ENCODE peak calls at places on chromosomes 7 and 10, in five cellular contexts. I is IMR-90, R is PC-3, X is SK-N-SH, F is GM23248. D is an unnamed sample.

GRCh38 chr10:89262331-89263020 is 10.9 kb upstream of the LIPA start:
- DNase-seq in I (peak; percentile 19), R (peak; percentile 96), X (no peak), F (peak; percentile 64), D (no peak)

GRCh38 chr10:56605043-56605442 is 244.0 kb upstream of the ZWINT start:
- DNase-seq in I (no peak), R (no peak), X (no peak), F (no peak), D (no peak)

GRCh38 chr10:117501460-117502035 is 41.0 kb upstream of the EMX2 start:
- DNase-seq in I (no peak), R (no peak), X (no peak), F (no peak), D (no peak)

GRCh38 chr7:73351447-73352167 is 23.6 kb downstream of the FKBP6 start:
- DNase-seq in I (no peak), R (no peak), X (no peak), F (no peak), D (no peak)

GRCh38 chr7:7176421-7177043 is 5.8 kb upstream of the C1GALT1 start:
- DNase-seq in I (peak; percentile 91), R (peak; percentile 84), X (no peak), F (peak; percentile 98), D (no peak)

GRCh38 chr10:20272575-20272974 is 456.3 kb downstream of the PLXDC2 start:
- DNase-seq in I (no peak), R (no peak), X (no peak), F (no peak), D (no peak)

GRCh38 chr10:93368210-93368609 is 113.9 kb downstream of the MYOF start:
- DNase-seq in I (no peak), R (no peak), X (no peak), F (no peak), D (no peak)

GRCh38 chr7:151444632-151445031 is 4.7 kb upstream of the CRYGN start:
- DNase-seq in I (no peak), R (no peak), X (no peak), F (no peak), D (no peak)

GRCh38 chr7:25642849-25643248 is 414.6 kb upstream of the NPVF start:
- DNase-seq in I (no peak), R (no peak), X (no peak), F (peak; percentile 3), D (no peak)

GRCh38 chr7:25256424-25256823 is 28.1 kb upstream of the NPVF start:
- DNase-seq in I (no peak), R (no peak), X (no peak), F (no peak), D (no peak)

GRCh38 chr10:12279281-12279680 is 70.1 kb upstream of the CAMK1D start:
- DNase-seq in I (peak; percentile 60), R (no peak), X (no peak), F (peak; percentile 12), D (no peak)

GRCh38 chr7:135956393-135956792 is 20.8 kb downstream of the MTPN start:
- DNase-seq in I (no peak), R (no peak), X (no peak), F (no peak), D (no peak)

GRCh38 chr10:32054087-32054486 is 2.1 kb downstream of the KIF5B start:
- DNase-seq in I (peak; percentile 87), R (peak; percentile 50), X (no peak), F (peak; percentile 75), D (peak; percentile 42)

GRCh38 chr10:17607603-17608332 is 9.4 kb downstream of the HACD1 start:
- DNase-seq in I (peak; percentile 68), R (peak; percentile 53), X (peak; percentile 60), F (peak; percentile 75), D (no peak)

GRCh38 chr10:60349426-60349825 is 40.2 kb downstream of the ANK3 start:
- DNase-seq in I (no peak), R (peak; percentile 33), X (no peak), F (peak; percentile 20), D (no peak)

GRCh38 chr7:140247564-140247963 is 70.8 kb upstream of the KDM7A start:
- DNase-seq in I (no peak), R (no peak), X (no peak), F (no peak), D (no peak)

GRCh38 chr7:45457591-45457990 is 116.6 kb upstream of the ADCY1 start:
- DNase-seq in I (no peak), R (no peak), X (peak; percentile 44), F (no peak), D (no peak)

GRCh38 chr7:138097064-138097741 is 20.9 kb downstream of the AKR1D1 start:
- DNase-seq in I (no peak), R (peak; percentile 49), X (peak; percentile 44), F (peak; percentile 26), D (peak; percentile 23)

GRCh38 chr10:107814865-107815487 is 650.5 kb upstream of the SORCS1 start:
- DNase-seq in I (peak; percentile 5), R (peak; percentile 78), X (peak; percentile 54), F (peak; percentile 82), D (peak; percentile 72)

GRCh38 chr7:129489491-129489890 is 12.8 kb upstream of the SMKR1 start:
- DNase-seq in I (peak; percentile 93), R (peak; percentile 15), X (no peak), F (peak; percentile 76), D (no peak)

GRCh38 chr7:150368884-150369739 is 490 bp downstream of the REPIN1 start:
- DNase-seq in I (peak; percentile 67), R (peak; percentile 52), X (peak; percentile 93), F (peak; percentile 64), D (peak; percentile 67)

GRCh38 chr10:14244147-14244546 is 86.6 kb downstream of the FRMD4A start:
- DNase-seq in I (peak; percentile 7), R (no peak), X (no peak), F (no peak), D (no peak)

GRCh38 chr7:85074016-85074415 is 112.8 kb downstream of the SEMA3D start:
- DNase-seq in I (peak; percentile 10), R (peak; percentile 33), X (no peak), F (peak; percentile 6), D (no peak)

GRCh38 chr7:30740417-30741181 is 11.3 kb upstream of the INMT start:
- DNase-seq in I (peak; percentile 55), R (peak; percentile 80), X (peak; percentile 96), F (peak; percentile 77), D (peak; percentile 79)

GRCh38 chr7:11557627-11558026 is 274.4 kb downstream of the THSD7A start:
- DNase-seq in I (no peak), R (peak; percentile 48), X (no peak), F (peak; percentile 21), D (peak; percentile 29)

GRCh38 chr7:114678116-114678515 is 243.8 kb upstream of the MDFIC start:
- DNase-seq in I (no peak), R (no peak), X (no peak), F (no peak), D (no peak)

GRCh38 chr10:91977501-91977900 is 53.9 kb downstream of the BTAF1 start:
- DNase-seq in I (no peak), R (peak; percentile 5), X (no peak), F (no peak), D (no peak)

GRCh38 chr7:117682681-117683385 is 190.4 kb downstream of the CTTNBP2 start:
- DNase-seq in I (peak; percentile 19), R (peak; percentile 28), X (no peak), F (peak; percentile 2), D (peak; percentile 77)

GRCh38 chr10:129756912-129757861 is 206.9 kb downstream of the EBF3 start:
- DNase-seq in I (no peak), R (no peak), X (no peak), F (peak; percentile 3), D (no peak)

DNA sequence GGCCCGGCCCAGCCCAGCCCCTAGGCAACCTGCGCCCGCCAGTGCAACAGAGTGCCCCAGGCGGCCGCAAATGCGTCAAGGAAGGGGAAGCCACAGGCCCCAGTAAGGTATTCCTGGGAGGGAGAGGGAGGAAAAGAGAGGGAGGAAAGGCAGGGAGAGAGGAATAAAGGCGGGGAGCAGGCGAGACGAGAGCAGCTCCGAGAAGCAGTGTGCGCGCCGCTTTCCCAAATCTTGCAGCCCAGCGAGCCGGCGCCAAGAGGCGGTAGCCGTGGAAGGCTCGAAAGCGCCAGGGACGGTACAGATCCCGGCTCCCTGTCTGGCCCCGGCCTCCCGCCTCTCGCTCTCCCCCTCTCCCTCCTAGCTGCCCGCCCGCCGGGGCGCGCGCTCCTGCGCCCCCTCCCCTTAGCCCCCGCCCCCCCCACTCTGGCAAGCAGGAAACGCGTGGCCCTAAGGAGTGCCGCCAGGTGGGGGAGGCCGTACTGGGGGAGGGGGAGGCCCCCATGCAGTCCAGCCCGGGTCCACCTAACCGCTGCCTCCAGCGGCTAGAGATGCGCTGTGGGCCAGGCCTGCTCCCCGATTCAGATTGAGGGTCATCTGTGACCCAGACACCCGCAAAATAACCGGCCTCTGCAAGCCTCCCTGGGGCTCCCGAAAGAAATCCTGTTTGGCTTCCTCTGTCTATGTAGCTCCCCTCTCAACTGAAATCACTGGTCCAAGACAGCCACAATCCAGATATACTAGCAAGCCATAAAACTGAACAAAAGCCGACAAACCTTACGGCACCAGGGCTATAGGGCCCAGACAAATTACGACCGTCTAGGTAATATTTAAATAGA is 4.2 kb downstream of the HOXA10 start:
- DNase-seq in I (no peak), R (peak; percentile 62), X (no peak), F (peak; percentile 79), D (no peak)
- H3K27me3 ChIP-seq in I (peaks cover 95% of the 10 kb centered on the region), R (no peaks in the 10 kb centered on the region), X (peaks cover 100% of the 10 kb centered on the region), F (no peaks in the 10 kb centered on the region), D (peaks cover 17% of the 10 kb centered on the region)

GRCh38 chr7:608361-608760 is 88.7 kb upstream of the PDGFA start:
- DNase-seq in I (no peak), R (no peak), X (no peak), F (no peak), D (no peak)
- H3K9ac ChIP-seq in I (no peak overlapping the region), R (no peak overlapping the region), X (no peak overlapping the region), F (no peak overlapping the region), D (no peak overlapping the region)

GRCh38 chr7:16753102-16753931 is at the start of gene TSPAN13:
- DNase-seq in I (peak; percentile 25), R (peak; percentile 95), X (peak; percentile 93), F (peak; percentile 80), D (peak; percentile 96)

GRCh38 chr7:16755397-16755796 is 1.8 kb downstream of the TSPAN13 start:
- DNase-seq in I (peak; percentile 36), R (peak; percentile 63), X (no peak), F (peak; percentile 64), D (no peak)

GRCh38 chr7:16754869-16755317 is 1.3 kb downstream of the TSPAN13 start:
- DNase-seq in I (no peak), R (peak; percentile 24), X (no peak), F (peak; percentile 15), D (peak; percentile 52)

GRCh38 chr7:16758634-16759602 is 5.4 kb downstream of the TSPAN13 start:
- DNase-seq in I (no peak), R (no peak), X (no peak), F (no peak), D (no peak)

DNA sequence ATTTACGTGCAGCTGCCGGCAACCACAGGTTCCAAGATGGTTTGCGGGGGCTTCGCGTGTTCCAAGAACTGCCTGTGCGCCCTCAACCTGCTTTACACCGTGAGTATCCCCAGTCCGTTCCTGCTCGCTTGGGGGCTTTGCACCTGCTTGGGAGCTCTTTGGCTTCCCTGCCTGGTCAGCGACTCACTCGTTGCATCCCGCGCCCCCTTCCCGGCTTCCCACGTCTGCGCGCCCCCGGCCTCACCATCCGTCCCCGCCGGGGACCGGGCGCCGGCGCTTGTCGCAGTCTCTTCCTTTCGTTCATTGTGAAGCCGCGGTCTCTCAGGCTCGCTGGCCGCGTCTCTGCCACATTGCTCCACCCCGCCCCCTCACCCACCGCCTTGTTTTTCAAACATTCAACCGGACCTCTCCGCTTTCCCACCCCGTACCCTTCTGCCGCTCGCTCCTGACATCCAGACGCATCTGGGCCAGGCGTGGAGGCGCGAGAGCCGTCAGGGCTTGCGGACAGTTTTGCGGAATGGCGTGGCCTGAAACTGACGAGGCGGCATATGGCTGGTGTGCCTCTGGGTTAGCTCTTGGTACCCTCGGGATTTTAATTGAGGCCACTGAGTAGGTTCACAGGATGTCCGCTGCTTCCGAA is 497 bp downstream of the TSPAN13 start:
- DNase-seq in I (peak; percentile 10), R (peak; percentile 27), X (peak; percentile 81), F (peak; percentile 60), D (peak; percentile 62)
- H3K27ac ChIP-seq in I (no peak overlapping the region), R (peak overlapping the region; percentile 4), X (no peak overlapping the region), F (no peak overlapping the region), D (peak overlapping the region; percentile 83)

GRCh38 chr10:115094605-115095004 is 1.4 kb downstream of the ATRNL1 start:
- DNase-seq in I (no peak), R (no peak), X (no peak), F (no peak), D (no peak)
- H3K27me3 ChIP-seq in I (peaks cover 38% of the 10 kb centered on the region), R (peaks cover 70% of the 10 kb centered on the region), X (peaks cover 22% of the 10 kb centered on the region), F (peaks cover 64% of the 10 kb centered on the region), D (peaks cover 26% of the 10 kb centered on the region)